ENCODE peak calls at places on chromosomes 5 and 9, in four cellular contexts. One of them, this sample, is unnamed.

GRCh38 chr5:72167790-72168189 is 60.5 kb downstream of the MAP1B start:
- DNase-seq in mesendoderm: no peak
- DNase-seq in fibroblast of lung: peak
- DNase-seq in GM23248: peak
- DNase-seq in this sample: no peak

GRCh38 chr5:134738963-134739661 is 764 bp downstream of the CAMLG start:
- DNase-seq in mesendoderm: peak
- DNase-seq in fibroblast of lung: peak
- DNase-seq in GM23248: peak
- DNase-seq in this sample: peak

GRCh38 chr5:112772095-112772494 is 34.4 kb downstream of the APC start:
- DNase-seq in mesendoderm: no peak
- DNase-seq in fibroblast of lung: no peak
- DNase-seq in GM23248: peak
- DNase-seq in this sample: no peak

GRCh38 chr5:150660108-150660831 is 781 bp upstream of the MYOZ3 start:
- DNase-seq in mesendoderm: no peak
- DNase-seq in fibroblast of lung: no peak
- DNase-seq in GM23248: no peak
- DNase-seq in this sample: no peak

GRCh38 chr5:17743580-17744435 is 109.5 kb downstream of the TAF11L14 start:
- DNase-seq in mesendoderm: peak
- DNase-seq in fibroblast of lung: peak
- DNase-seq in GM23248: peak
- DNase-seq in this sample: no peak

GRCh38 chr5:2302169-2302568 is 419.4 kb upstream of the IRX4 start:
- DNase-seq in mesendoderm: no peak
- DNase-seq in fibroblast of lung: no peak
- DNase-seq in GM23248: no peak
- DNase-seq in this sample: no peak

GRCh38 chr5:155459889-155460500 is 446.4 kb downstream of the KIF4B start:
- DNase-seq in mesendoderm: no peak
- DNase-seq in fibroblast of lung: no peak
- DNase-seq in GM23248: no peak
- DNase-seq in this sample: no peak

GRCh38 chr9:113588242-113588810 is 124.8 kb downstream of the RGS3 start:
- DNase-seq in mesendoderm: no peak
- DNase-seq in fibroblast of lung: no peak
- DNase-seq in GM23248: no peak
- DNase-seq in this sample: no peak

GRCh38 chr5:73820321-73820720 is 194.3 kb downstream of the ARHGEF28 start:
- DNase-seq in mesendoderm: no peak
- DNase-seq in fibroblast of lung: no peak
- DNase-seq in GM23248: peak
- DNase-seq in this sample: no peak

GRCh38 chr5:1480217-1480616 is 35.0 kb upstream of the SLC6A3 start:
- DNase-seq in mesendoderm: no peak
- DNase-seq in fibroblast of lung: no peak
- DNase-seq in GM23248: no peak
- DNase-seq in this sample: no peak

GRCh38 chr5:174082286-174082685 is 36.8 kb downstream of the NSG2 start:
- DNase-seq in mesendoderm: peak
- DNase-seq in fibroblast of lung: peak
- DNase-seq in GM23248: no peak
- DNase-seq in this sample: no peak

GRCh38 chr5:98218838-98219237 is 554.6 kb upstream of the RGMB start:
- DNase-seq in mesendoderm: no peak
- DNase-seq in fibroblast of lung: no peak
- DNase-seq in GM23248: no peak
- DNase-seq in this sample: no peak

GRCh38 chr9:88922091-88922490 is 69.2 kb upstream of the S1PR3 start:
- DNase-seq in mesendoderm: no peak
- DNase-seq in fibroblast of lung: no peak
- DNase-seq in GM23248: no peak
- DNase-seq in this sample: no peak

GRCh38 chr9:127388037-127388855 is 8.7 kb upstream of the SLC2A8 start:
- DNase-seq in mesendoderm: peak
- DNase-seq in fibroblast of lung: peak
- DNase-seq in GM23248: peak
- DNase-seq in this sample: no peak

GRCh38 chr9:34651876-34652602 is at the start of gene IL11RA:
- DNase-seq in mesendoderm: peak
- DNase-seq in fibroblast of lung: peak
- DNase-seq in GM23248: peak
- DNase-seq in this sample: peak

GRCh38 chr9:3498691-3499090 is 27.1 kb downstream of the RFX3 start:
- DNase-seq in mesendoderm: peak
- DNase-seq in fibroblast of lung: peak
- DNase-seq in GM23248: no peak
- DNase-seq in this sample: peak

GRCh38 chr9:69071059-69071458 is 35.5 kb downstream of the FXN start:
- DNase-seq in mesendoderm: no peak
- DNase-seq in fibroblast of lung: peak
- DNase-seq in GM23248: no peak
- DNase-seq in this sample: no peak

GRCh38 chr9:21056931-21057330 is 20.8 kb downstream of the IFNB1 start:
- DNase-seq in mesendoderm: no peak
- DNase-seq in fibroblast of lung: peak
- DNase-seq in GM23248: peak
- DNase-seq in this sample: no peak

GRCh38 chr5:58127486-58128220 is 332.2 kb downstream of the PLK2 start:
- DNase-seq in mesendoderm: no peak
- DNase-seq in fibroblast of lung: peak
- DNase-seq in GM23248: no peak
- DNase-seq in this sample: no peak

GRCh38 chr9:128124873-128125574 is 2.5 kb downstream of the PTGES2 start:
- DNase-seq in mesendoderm: peak
- DNase-seq in fibroblast of lung: peak
- DNase-seq in GM23248: peak
- DNase-seq in this sample: peak

GRCh38 chr5:172640822-172641358 is at the start of gene NEURL1B:
- DNase-seq in mesendoderm: peak
- DNase-seq in fibroblast of lung: peak
- DNase-seq in GM23248: peak
- DNase-seq in this sample: peak

GRCh38 chr5:7745882-7746735 is 104.8 kb downstream of the CFAP90 start:
- DNase-seq in mesendoderm: peak
- DNase-seq in fibroblast of lung: peak
- DNase-seq in GM23248: peak
- DNase-seq in this sample: peak

GRCh38 chr9:126799051-126799450 is 5.8 kb upstream of the ZBTB43 start:
- DNase-seq in mesendoderm: no peak
- DNase-seq in fibroblast of lung: no peak
- DNase-seq in GM23248: no peak
- DNase-seq in this sample: no peak

GRCh38 chr9:112489876-112490661 is 3.4 kb downstream of the KIAA1958 start:
- DNase-seq in mesendoderm: peak
- DNase-seq in fibroblast of lung: peak
- DNase-seq in GM23248: peak
- DNase-seq in this sample: peak

GRCh38 chr5:116557669-116558271 is 16.9 kb downstream of the SEMA6A start:
- DNase-seq in mesendoderm: peak
- DNase-seq in fibroblast of lung: peak
- DNase-seq in GM23248: peak
- DNase-seq in this sample: peak

GRCh38 chr9:79263666-79264460 is 307.9 kb upstream of the TLE4 start:
- DNase-seq in mesendoderm: no peak
- DNase-seq in fibroblast of lung: peak
- DNase-seq in GM23248: peak
- DNase-seq in this sample: no peak

GRCh38 chr5:96651948-96652753 is 10.0 kb upstream of the CAST start:
- DNase-seq in mesendoderm: peak
- DNase-seq in fibroblast of lung: no peak
- DNase-seq in GM23248: no peak
- DNase-seq in this sample: no peak

GRCh38 chr5:150532161-150532560 is 24.2 kb downstream of the NDST1 start:
- DNase-seq in mesendoderm: no peak
- DNase-seq in fibroblast of lung: no peak
- DNase-seq in GM23248: no peak
- DNase-seq in this sample: no peak

GRCh38 chr5:23352437-23352836 is 155.0 kb upstream of the PRDM9 start:
- DNase-seq in mesendoderm: peak
- DNase-seq in fibroblast of lung: no peak
- DNase-seq in GM23248: no peak
- DNase-seq in this sample: peak

GRCh38 chr5:131416729-131417128 is 152.9 kb downstream of the CDC42SE2 start:
- DNase-seq in mesendoderm: no peak
- DNase-seq in fibroblast of lung: no peak
- DNase-seq in GM23248: no peak
- DNase-seq in this sample: no peak

GRCh38 chr9:71683598-71684235 is 84.6 kb downstream of the CEMIP2 start:
- DNase-seq in mesendoderm: peak
- DNase-seq in fibroblast of lung: peak
- DNase-seq in GM23248: peak
- DNase-seq in this sample: peak

GRCh38 chr9:71681104-71681707 is 87.1 kb downstream of the CEMIP2 start:
- DNase-seq in mesendoderm: no peak
- DNase-seq in fibroblast of lung: peak
- DNase-seq in GM23248: peak
- DNase-seq in this sample: no peak

GRCh38 chr9:71680189-71680983 is 87.9 kb downstream of the CEMIP2 start:
- DNase-seq in mesendoderm: peak
- DNase-seq in fibroblast of lung: peak
- DNase-seq in GM23248: peak
- DNase-seq in this sample: no peak

GRCh38 chr9:71684566-71684965 is 83.7 kb downstream of the CEMIP2 start:
- DNase-seq in mesendoderm: no peak
- DNase-seq in fibroblast of lung: no peak
- DNase-seq in GM23248: no peak
- DNase-seq in this sample: no peak

GRCh38 chr9:71681708-71682268 is 86.5 kb downstream of the CEMIP2 start:
- DNase-seq in mesendoderm: peak
- DNase-seq in fibroblast of lung: peak
- DNase-seq in GM23248: peak
- DNase-seq in this sample: no peak
- H3K4me2 ChIP-seq in mesendoderm: no peak
- H3K4me2 ChIP-seq in fibroblast of lung: peak
- H3K4me2 ChIP-seq in GM23248: peak
- H3K4me2 ChIP-seq in this sample: no peak

GRCh38 chr9:135296783-135297715 is 182.5 kb upstream of the PPP1R26 start:
- DNase-seq in mesendoderm: no peak
- DNase-seq in fibroblast of lung: no peak
- DNase-seq in GM23248: no peak
- DNase-seq in this sample: no peak

GRCh38 chr9:135299239-135299590 is 180.4 kb upstream of the PPP1R26 start:
- DNase-seq in mesendoderm: no peak
- DNase-seq in fibroblast of lung: no peak
- DNase-seq in GM23248: no peak
- DNase-seq in this sample: no peak

GRCh38 chr9:135294826-135295225 is 184.8 kb upstream of the PPP1R26 start:
- DNase-seq in mesendoderm: no peak
- DNase-seq in fibroblast of lung: no peak
- DNase-seq in GM23248: no peak
- DNase-seq in this sample: no peak

GRCh38 chr9:135297716-135298075 is 181.9 kb upstream of the PPP1R26 start:
- DNase-seq in mesendoderm: no peak
- DNase-seq in fibroblast of lung: no peak
- DNase-seq in GM23248: no peak
- DNase-seq in this sample: no peak

GRCh38 chr9:135295556-135296300 is 183.9 kb upstream of the PPP1R26 start:
- DNase-seq in mesendoderm: no peak
- DNase-seq in fibroblast of lung: no peak
- DNase-seq in GM23248: no peak
- DNase-seq in this sample: no peak
- H3K27ac ChIP-seq in mesendoderm: no peak
- H3K27ac ChIP-seq in fibroblast of lung: no peak
- H3K27ac ChIP-seq in GM23248: no peak
- H3K27ac ChIP-seq in this sample: no peak

DNA sequence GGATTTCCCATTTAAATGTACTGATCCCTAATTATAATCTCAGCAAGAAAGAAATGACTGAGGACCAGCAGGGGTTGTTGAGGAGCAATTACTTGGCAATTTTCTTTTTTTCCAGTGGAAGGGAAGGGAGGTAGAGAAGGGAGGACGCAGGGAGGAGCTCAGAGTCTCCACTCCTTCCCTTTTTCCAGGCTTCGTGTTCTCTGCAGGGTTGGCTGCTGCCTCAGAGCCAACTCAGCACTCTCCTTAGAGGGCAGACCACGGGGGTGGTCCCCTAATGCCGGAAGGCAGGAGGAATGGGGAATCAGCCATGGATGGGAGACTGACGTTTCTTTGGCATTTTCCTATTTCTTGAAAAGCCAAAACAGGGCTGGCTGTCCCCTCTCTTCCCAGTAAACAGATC is 39.5 kb upstream of the LCP2 start:
- DNase-seq in mesendoderm: no peak
- DNase-seq in fibroblast of lung: no peak
- DNase-seq in GM23248: no peak
- DNase-seq in this sample: peak
- H3K4me2 ChIP-seq in mesendoderm: no peak
- H3K4me2 ChIP-seq in fibroblast of lung: no peak
- H3K4me2 ChIP-seq in GM23248: no peak
- H3K4me2 ChIP-seq in this sample: peak

DNA sequence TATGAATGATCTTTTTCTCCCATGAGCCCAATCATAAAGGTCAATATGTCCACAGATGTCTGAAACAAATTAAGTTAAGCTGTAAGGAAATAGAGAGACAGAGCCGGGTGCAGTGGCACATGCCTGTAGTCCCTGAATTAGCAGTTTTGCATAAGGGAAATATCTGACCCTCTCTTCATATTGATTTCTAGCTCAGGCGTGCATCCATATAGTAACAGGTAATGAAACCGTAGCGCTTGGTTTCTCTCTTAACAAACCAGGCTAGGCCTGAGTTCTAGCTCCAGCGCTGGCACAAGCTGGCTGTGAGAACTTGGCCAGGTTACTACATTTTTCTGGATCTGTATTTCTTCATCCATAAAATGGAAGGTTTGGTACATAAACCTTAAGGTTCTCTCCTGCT is 118.0 kb upstream of the ERCC6L2 start:
- DNase-seq in mesendoderm: no peak
- DNase-seq in fibroblast of lung: no peak
- DNase-seq in GM23248: no peak
- DNase-seq in this sample: no peak
- H3K27ac ChIP-seq in mesendoderm: no peak
- H3K27ac ChIP-seq in fibroblast of lung: no peak
- H3K27ac ChIP-seq in GM23248: no peak
- H3K27ac ChIP-seq in this sample: no peak

GRCh38 chr5:88952996-88953643 is 70.1 kb upstream of the MEF2C start:
- DNase-seq in mesendoderm: no peak
- DNase-seq in fibroblast of lung: no peak
- DNase-seq in GM23248: no peak
- DNase-seq in this sample: no peak
- H3K4me2 ChIP-seq in mesendoderm: no peak
- H3K4me2 ChIP-seq in fibroblast of lung: no peak
- H3K4me2 ChIP-seq in GM23248: no peak
- H3K4me2 ChIP-seq in this sample: no peak

This sample was measured in neural progenitor cell.